ENCODE peak calls at places on chromosomes 3 and 15, in four cellular contexts. J is pulmonary artery endothelial cell, G is EL, S is endothelial cell. L is an unnamed sample.

GRCh38 chr3:170606675-170607074 is 20.8 kb upstream of the SLC7A14 start:
- DNase-seq in G (no peak), J (no peak), S (no peak), L (no peak)

GRCh38 chr3:71454513-71455423 is 128.8 kb downstream of the FOXP1 start:
- DNase-seq in J (no peak), S (no peak), G (no peak), L (no peak)

GRCh38 chr3:41143421-41144031 is 55.8 kb upstream of the CTNNB1 start:
- DNase-seq in J (no peak), G (no peak), S (no peak), L (no peak)

GRCh38 chr15:78206326-78207109 is 27.8 kb downstream of the ACSBG1 start:
- DNase-seq in J (no peak), S (no peak), G (peak), L (no peak)

GRCh38 chr3:172542999-172543398 is 19.8 kb upstream of the TNFSF10 start:
- DNase-seq in G (no peak), S (no peak), J (no peak), L (no peak)

GRCh38 chr3:116263842-116264545 is 181.3 kb downstream of the LSAMP start:
- DNase-seq in G (no peak), J (no peak), S (no peak), L (no peak)

GRCh38 chr15:46703352-46703861 is 1013.9 kb upstream of the SEMA6D start:
- DNase-seq in J (no peak), G (no peak), S (no peak), L (no peak)

GRCh38 chr3:161372321-161373260 is 1.3 kb upstream of the SPTSSB start:
- DNase-seq in J (no peak), S (peak), G (peak), L (peak)

GRCh38 chr15:23823508-23823907 is 136.4 kb upstream of the NDN start:
- DNase-seq in J (no peak), S (peak), G (no peak), L (no peak)

L was measured in neuronal stem cell.